ENCODE peak calls at places on chromosomes 6 and 20, in seven cellular contexts. One of them, this sample, is unnamed.

GRCh38 chr6:15663057-15663638 is 320 bp upstream of the DTNBP1 start:
- DNase-seq in IMR-90: peak
- DNase-seq in colonic mucosa: no peak
- DNase-seq in lower lobe of right lung: no peak
- DNase-seq in body of pancreas: no peak
- DNase-seq in SJSA1: peak
- DNase-seq in coronary artery: no peak
- DNase-seq in this sample: peak

GRCh38 chr6:116266803-116267202 is 12.9 kb downstream of the TSPYL1 start:
- DNase-seq in IMR-90: no peak
- DNase-seq in colonic mucosa: no peak
- DNase-seq in lower lobe of right lung: no peak
- DNase-seq in body of pancreas: no peak
- DNase-seq in SJSA1: no peak
- DNase-seq in coronary artery: no peak
- DNase-seq in this sample: no peak

GRCh38 chr6:152313542-152314482 is 323.4 kb downstream of the SYNE1 start:
- DNase-seq in IMR-90: peak
- DNase-seq in colonic mucosa: no peak
- DNase-seq in lower lobe of right lung: no peak
- DNase-seq in body of pancreas: no peak
- DNase-seq in SJSA1: peak
- DNase-seq in coronary artery: no peak
- DNase-seq in this sample: peak

GRCh38 chr6:39746795-39747194 is 21.6 kb upstream of the KIF6 start:
- DNase-seq in IMR-90: no peak
- DNase-seq in colonic mucosa: no peak
- DNase-seq in lower lobe of right lung: no peak
- DNase-seq in body of pancreas: no peak
- DNase-seq in SJSA1: no peak
- DNase-seq in coronary artery: no peak
- DNase-seq in this sample: no peak

GRCh38 chr6:139372326-139373153 is 1.9 kb downstream of the CITED2 start:
- DNase-seq in IMR-90: peak
- DNase-seq in colonic mucosa: no peak
- DNase-seq in lower lobe of right lung: no peak
- DNase-seq in body of pancreas: no peak
- DNase-seq in SJSA1: peak
- DNase-seq in coronary artery: no peak
- DNase-seq in this sample: no peak

GRCh38 chr6:130810307-130811030 is 16.7 kb upstream of the SMLR1 start:
- DNase-seq in IMR-90: peak
- DNase-seq in colonic mucosa: no peak
- DNase-seq in lower lobe of right lung: no peak
- DNase-seq in body of pancreas: no peak
- DNase-seq in SJSA1: no peak
- DNase-seq in coronary artery: no peak
- DNase-seq in this sample: no peak

GRCh38 chr6:81263531-81264168 is 488.8 kb downstream of the TENT5A start:
- DNase-seq in IMR-90: no peak
- DNase-seq in colonic mucosa: no peak
- DNase-seq in lower lobe of right lung: no peak
- DNase-seq in body of pancreas: no peak
- DNase-seq in SJSA1: no peak
- DNase-seq in coronary artery: no peak
- DNase-seq in this sample: no peak

GRCh38 chr20:3071610-3072529 is at the start of gene OXT:
- DNase-seq in IMR-90: no peak
- DNase-seq in colonic mucosa: peak
- DNase-seq in lower lobe of right lung: peak
- DNase-seq in body of pancreas: no peak
- DNase-seq in SJSA1: no peak
- DNase-seq in coronary artery: no peak
- DNase-seq in this sample: no peak

GRCh38 chr6:127051571-127052260 is 66.8 kb upstream of the RSPO3 start:
- DNase-seq in IMR-90: peak
- DNase-seq in colonic mucosa: no peak
- DNase-seq in lower lobe of right lung: no peak
- DNase-seq in body of pancreas: no peak
- DNase-seq in SJSA1: peak
- DNase-seq in coronary artery: no peak
- DNase-seq in this sample: peak

GRCh38 chr20:49052334-49052733 is 6.2 kb downstream of the CSE1L start:
- DNase-seq in IMR-90: peak
- DNase-seq in colonic mucosa: no peak
- DNase-seq in lower lobe of right lung: no peak
- DNase-seq in body of pancreas: no peak
- DNase-seq in SJSA1: no peak
- DNase-seq in coronary artery: no peak
- DNase-seq in this sample: peak

GRCh38 chr6:14811760-14812428 is 434.0 kb upstream of the JARID2 start:
- DNase-seq in IMR-90: peak
- DNase-seq in colonic mucosa: no peak
- DNase-seq in lower lobe of right lung: no peak
- DNase-seq in body of pancreas: no peak
- DNase-seq in SJSA1: no peak
- DNase-seq in coronary artery: no peak
- DNase-seq in this sample: peak

GRCh38 chr20:21396921-21397340 is 395 bp downstream of the NKX2-4 start:
- DNase-seq in IMR-90: no peak
- DNase-seq in colonic mucosa: no peak
- DNase-seq in lower lobe of right lung: no peak
- DNase-seq in body of pancreas: no peak
- DNase-seq in SJSA1: peak
- DNase-seq in coronary artery: no peak
- DNase-seq in this sample: no peak

GRCh38 chr6:131744432-131744831 is 33.6 kb upstream of the CTAGE9 start:
- DNase-seq in IMR-90: no peak
- DNase-seq in colonic mucosa: no peak
- DNase-seq in lower lobe of right lung: no peak
- DNase-seq in body of pancreas: no peak
- DNase-seq in SJSA1: no peak
- DNase-seq in coronary artery: no peak
- DNase-seq in this sample: no peak

GRCh38 chr20:34527016-34527415 is 10.8 kb downstream of the DYNLRB1 start:
- DNase-seq in IMR-90: no peak
- DNase-seq in colonic mucosa: no peak
- DNase-seq in lower lobe of right lung: no peak
- DNase-seq in body of pancreas: no peak
- DNase-seq in SJSA1: no peak
- DNase-seq in coronary artery: no peak
- DNase-seq in this sample: no peak

GRCh38 chr20:34525342-34525708 is 9.1 kb downstream of the DYNLRB1 start:
- DNase-seq in IMR-90: no peak
- DNase-seq in colonic mucosa: no peak
- DNase-seq in lower lobe of right lung: no peak
- DNase-seq in body of pancreas: no peak
- DNase-seq in SJSA1: no peak
- DNase-seq in coronary artery: no peak
- DNase-seq in this sample: no peak

GRCh38 chr20:34524426-34524825 is 8.2 kb downstream of the DYNLRB1 start:
- DNase-seq in IMR-90: no peak
- DNase-seq in colonic mucosa: peak
- DNase-seq in lower lobe of right lung: no peak
- DNase-seq in body of pancreas: no peak
- DNase-seq in SJSA1: no peak
- DNase-seq in coronary artery: no peak
- DNase-seq in this sample: no peak

GRCh38 chr20:34525709-34526416 is 9.6 kb downstream of the DYNLRB1 start:
- DNase-seq in IMR-90: peak
- DNase-seq in colonic mucosa: peak
- DNase-seq in lower lobe of right lung: peak
- DNase-seq in body of pancreas: peak
- DNase-seq in SJSA1: peak
- DNase-seq in coronary artery: peak
- DNase-seq in this sample: peak

GRCh38 chr20:34526466-34526865 is 10.2 kb downstream of the DYNLRB1 start:
- DNase-seq in IMR-90: peak
- DNase-seq in colonic mucosa: no peak
- DNase-seq in lower lobe of right lung: no peak
- DNase-seq in body of pancreas: no peak
- DNase-seq in SJSA1: no peak
- DNase-seq in coronary artery: no peak
- DNase-seq in this sample: no peak
- H3K27ac ChIP-seq in IMR-90: peak
- H3K27ac ChIP-seq in colonic mucosa: peak
- H3K27ac ChIP-seq in lower lobe of right lung: peak
- H3K27ac ChIP-seq in body of pancreas: peak
- H3K27ac ChIP-seq in SJSA1: peak
- H3K27ac ChIP-seq in coronary artery: peak
- H3K27ac ChIP-seq in this sample: peak

GRCh38 chr6:11605507-11605905 is 68.0 kb downstream of the TMEM170B start:
- DNase-seq in IMR-90: no peak
- DNase-seq in colonic mucosa: no peak
- DNase-seq in lower lobe of right lung: no peak
- DNase-seq in body of pancreas: no peak
- DNase-seq in SJSA1: peak
- DNase-seq in coronary artery: no peak
- DNase-seq in this sample: no peak
- H3K27ac ChIP-seq in IMR-90: no peak
- H3K27ac ChIP-seq in colonic mucosa: no peak
- H3K27ac ChIP-seq in lower lobe of right lung: peak
- H3K27ac ChIP-seq in body of pancreas: no peak
- H3K27ac ChIP-seq in SJSA1: peak
- H3K27ac ChIP-seq in coronary artery: no peak
- H3K27ac ChIP-seq in this sample: no peak

DNA sequence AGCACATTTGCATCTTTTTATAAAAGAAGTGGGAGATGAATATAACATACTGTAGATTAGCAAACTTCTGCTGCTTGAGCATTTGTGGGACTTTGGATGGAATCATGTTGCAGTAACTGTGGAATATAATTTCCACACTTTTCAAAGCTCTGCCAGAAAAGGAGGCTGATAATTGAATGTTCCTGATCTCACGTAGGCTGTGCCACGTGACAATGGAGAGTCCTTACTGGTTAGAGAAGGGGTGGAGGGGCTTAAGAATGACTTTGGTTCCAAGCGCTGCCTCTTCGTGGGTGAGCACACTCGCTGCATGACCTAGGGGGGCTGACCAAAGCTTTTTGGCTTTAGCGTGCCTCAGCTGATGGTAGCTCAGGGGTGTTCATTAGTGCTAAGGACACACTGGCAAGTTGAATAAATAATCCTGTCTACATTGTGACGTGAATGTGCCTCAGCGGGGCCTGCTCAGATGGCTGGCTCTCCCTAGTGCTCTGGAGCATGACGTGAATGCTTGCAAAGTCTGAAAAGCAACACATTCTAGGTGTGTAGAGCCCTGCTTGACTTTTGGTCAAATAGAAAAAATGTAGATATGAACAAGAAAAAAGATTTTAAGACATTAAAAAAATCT is 15.0 kb downstream of the WRNIP1 start:
- DNase-seq in IMR-90: no peak
- DNase-seq in colonic mucosa: no peak
- DNase-seq in lower lobe of right lung: no peak
- DNase-seq in body of pancreas: no peak
- DNase-seq in SJSA1: no peak
- DNase-seq in coronary artery: no peak
- DNase-seq in this sample: no peak
- H3K27ac ChIP-seq in IMR-90: no peak
- H3K27ac ChIP-seq in colonic mucosa: no peak
- H3K27ac ChIP-seq in lower lobe of right lung: no peak
- H3K27ac ChIP-seq in body of pancreas: no peak
- H3K27ac ChIP-seq in SJSA1: no peak
- H3K27ac ChIP-seq in coronary artery: no peak
- H3K27ac ChIP-seq in this sample: no peak

DNA sequence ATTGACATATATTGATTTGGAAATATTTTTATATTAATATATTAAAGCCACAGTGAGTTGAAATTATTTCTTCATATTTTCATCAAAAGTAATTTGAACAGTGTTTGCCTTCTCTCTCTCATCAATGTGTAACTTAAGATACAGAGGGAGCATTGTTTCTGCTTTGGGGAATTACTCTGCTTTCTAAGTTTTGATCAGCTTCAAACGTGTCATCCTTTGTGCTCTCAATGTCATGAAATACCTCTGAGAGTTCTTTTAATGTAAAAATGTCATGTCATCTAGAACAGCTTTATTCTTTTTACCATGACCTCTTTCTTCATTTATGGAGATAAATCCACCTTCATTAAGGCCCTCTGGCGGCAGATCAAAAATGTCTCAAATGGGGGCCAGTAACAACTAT is 259.4 kb upstream of the STXBP5 start:
- DNase-seq in IMR-90: no peak
- DNase-seq in colonic mucosa: no peak
- DNase-seq in lower lobe of right lung: no peak
- DNase-seq in body of pancreas: no peak
- DNase-seq in SJSA1: no peak
- DNase-seq in coronary artery: no peak
- DNase-seq in this sample: no peak
- H3K27ac ChIP-seq in IMR-90: no peak
- H3K27ac ChIP-seq in colonic mucosa: no peak
- H3K27ac ChIP-seq in lower lobe of right lung: no peak
- H3K27ac ChIP-seq in body of pancreas: no peak
- H3K27ac ChIP-seq in SJSA1: no peak
- H3K27ac ChIP-seq in coronary artery: no peak
- H3K27ac ChIP-seq in this sample: no peak